ENCODE peak calls at places on chromosome 6, in four cellular contexts. M is posterior cingulate gyrus, E is iPS-NIHi11, N is GM23248. A is an unnamed sample.

GRCh38 chr6:131103296-131103695 is 32.0 kb upstream of the AKAP7 start:
- DNase-seq in N (no peak), E (no peak), M (no peak), A (no peak)

GRCh38 chr6:35503534-35503933 is 6.7 kb upstream of the TEAD3 start:
- DNase-seq in M (no peak), E (no peak), N (no peak), A (no peak)

GRCh38 chr6:37624606-37625574 is 72.8 kb downstream of the MDGA1 start:
- DNase-seq in N (peak; percentile 71), M (peak; percentile 49), E (peak; percentile 75), A (peak; percentile 28)

GRCh38 chr6:150207931-150208570 is 65.2 kb downstream of the PPP1R14C start:
- DNase-seq in N (peak; percentile 59), E (no peak), M (no peak), A (no peak)

GRCh38 chr6:137133136-137133535 is 40.3 kb downstream of the IL22RA2 start:
- DNase-seq in E (no peak), N (no peak), M (no peak), A (no peak)

GRCh38 chr6:70111737-70112136 is 191.1 kb downstream of the COL9A1 start:
- DNase-seq in N (no peak), M (no peak), E (no peak), A (no peak)

GRCh38 chr6:33187809-33188208 is 4.5 kb downstream of the COL11A2 start:
- DNase-seq in N (no peak), E (no peak), M (no peak), A (no peak)

GRCh38 chr6:151240861-151241642 is 1.3 kb downstream of the AKAP12 start:
- DNase-seq in N (peak; percentile 72), E (peak; percentile 49), M (peak; percentile 69), A (peak; percentile 27)

GRCh38 chr6:158835616-158836221 is 16.6 kb upstream of the EZR start:
- DNase-seq in E (no peak), M (no peak), N (no peak), A (no peak)

GRCh38 chr6:136134751-136135150 is 115.4 kb downstream of the MTFR2 start:
- DNase-seq in E (no peak), M (no peak), N (no peak), A (no peak)

GRCh38 chr6:48369100-48369499 is 258.1 kb upstream of the PTCHD4 start:
- DNase-seq in E (no peak), N (no peak), M (no peak), A (no peak)

GRCh38 chr6:907928-908327 is 215.0 kb upstream of the EXOC2 start:
- DNase-seq in M (no peak), E (no peak), N (no peak), A (no peak)

GRCh38 chr6:95280690-95281273 is 296.6 kb upstream of the MANEA start:
- DNase-seq in N (peak; percentile 59), M (no peak), E (peak; percentile 40), A (no peak)

GRCh38 chr6:147201885-147202515 is 2.2 kb upstream of the STXBP5 start:
- DNase-seq in E (peak; percentile 18), N (peak; percentile 22), M (no peak), A (peak; percentile 17)

GRCh38 chr6:9612489-9612888 is 802.4 kb downstream of the TFAP2A start:
- DNase-seq in N (peak; percentile 32), M (no peak), E (no peak), A (no peak)

GRCh38 chr6:76885861-76886301 is 577.4 kb downstream of the HTR1B start:
- DNase-seq in E (no peak), M (no peak), N (peak; percentile 50), A (no peak)

GRCh38 chr6:117542493-117542892 is 59.8 kb downstream of the GOPC start:
- DNase-seq in M (no peak), E (no peak), N (no peak), A (no peak)

GRCh38 chr6:82365011-82365751 is 1.6 kb downstream of the TPBG start:
- DNase-seq in N (peak; percentile 68), M (no peak), E (peak; percentile 54), A (no peak)

GRCh38 chr6:162260024-162260423 is 467.5 kb downstream of the PRKN start:
- DNase-seq in N (no peak), E (no peak), M (no peak), A (no peak)

GRCh38 chr6:72968704-72969103 is 256.6 kb downstream of the KHDC1L start:
- DNase-seq in N (peak; percentile 40), E (no peak), M (no peak), A (no peak)

GRCh38 chr6:135546680-135547418 is 49.3 kb upstream of the AHI1 start:
- DNase-seq in N (no peak), E (no peak), M (no peak), A (peak; percentile 11)

GRCh38 chr6:158654498-158654897 is 4.6 kb downstream of the SYTL3 start:
- DNase-seq in M (peak; percentile 38), E (no peak), N (peak; percentile 97), A (no peak)

GRCh38 chr6:28281288-28282064 is at the start of gene PGBD1:
- DNase-seq in M (peak; percentile 80), E (peak; percentile 90), N (peak; percentile 86), A (peak; percentile 54)

GRCh38 chr6:7631466-7631865 is 41.5 kb downstream of the SNRNP48 start:
- DNase-seq in N (no peak), M (no peak), E (no peak), A (no peak)

GRCh38 chr6:113734886-113735481 is 122.2 kb upstream of the MARCKS start:
- DNase-seq in M (no peak), N (peak; percentile 60), E (no peak), A (no peak)

GRCh38 chr6:22099241-22099640 is 197.6 kb downstream of the PRL start:
- DNase-seq in M (no peak), N (no peak), E (no peak), A (no peak)

A was measured in nucleus accumbens.